ENCODE peak calls at places on chromosomes 7 and 10, in four cellular contexts. U is thyroid gland, D is GM12865, F is Calu3. Y is an unnamed sample.

GRCh38 chr7:42429339-42429738 is 192.3 kb upstream of the GLI3 start:
- DNase-seq in U (no peak), D (no peak), F (no peak), Y (no peak)

GRCh38 chr7:33109758-33110238 is 594 bp upstream of the RP9 start:
- DNase-seq in U (no peak), D (no peak), F (no peak), Y (no peak)

GRCh38 chr10:21166557-21167287 is 269.6 kb upstream of the NEBL start:
- DNase-seq in U (peak), D (no peak), F (no peak), Y (no peak)

GRCh38 chr7:25180946-25181345 is 47.3 kb downstream of the NPVF start:
- DNase-seq in U (no peak), D (no peak), F (no peak), Y (no peak)

GRCh38 chr7:18119985-18120384 is 92.3 kb upstream of the PRPS1L1 start:
- DNase-seq in U (peak), D (no peak), F (peak), Y (no peak)

GRCh38 chr10:42783181-42783549 is 570 bp downstream of the BMS1 start:
- DNase-seq in U (peak), D (peak), F (peak), Y (no peak)

GRCh38 chr10:101716891-101717659 is 22.1 kb upstream of the FBXW4 start:
- DNase-seq in U (no peak), D (peak), F (peak), Y (no peak)

GRCh38 chr7:47329320-47329926 is 252.5 kb downstream of the TNS3 start:
- DNase-seq in U (no peak), D (no peak), F (no peak), Y (no peak)

GRCh38 chr10:58319599-58319998 is 15.2 kb upstream of the UBE2D1 start:
- DNase-seq in U (no peak), D (no peak), F (no peak), Y (no peak)

GRCh38 chr7:143279186-143280098 is 5.3 kb upstream of the TMEM139 start:
- DNase-seq in U (no peak), D (no peak), F (peak), Y (no peak)

GRCh38 chr7:47537716-47538640 is 43.9 kb downstream of the TNS3 start:
- DNase-seq in U (no peak), D (no peak), F (no peak), Y (no peak)

GRCh38 chr7:50818324-50818723 is 35.6 kb upstream of the GRB10 start:
- DNase-seq in U (peak), D (no peak), F (no peak), Y (no peak)

GRCh38 chr10:6012506-6012905 is 35.2 kb upstream of the IL15RA start:
- DNase-seq in U (no peak), D (no peak), F (no peak), Y (no peak)

GRCh38 chr7:33986456-33986855 is 81.1 kb downstream of the BMPER start:
- DNase-seq in U (no peak), D (no peak), F (no peak), Y (no peak)

GRCh38 chr7:112550468-112551060 is 69.8 kb downstream of the LSMEM1 start:
- DNase-seq in U (no peak), D (peak), F (peak), Y (peak)

GRCh38 chr7:24245362-24245761 is 38.6 kb upstream of the NPY start:
- DNase-seq in U (no peak), D (peak), F (no peak), Y (peak)

GRCh38 chr7:128030263-128030998 is 806 bp downstream of the LRRC4 start:
- DNase-seq in U (no peak), D (no peak), F (no peak), Y (no peak)

GRCh38 chr7:97770845-97771244 is 39.0 kb downstream of the TAC1 start:
- DNase-seq in U (no peak), D (no peak), F (no peak), Y (no peak)

GRCh38 chr10:63391812-63392211 is 74.0 kb downstream of the JMJD1C start:
- DNase-seq in U (no peak), D (no peak), F (no peak), Y (no peak)

GRCh38 chr10:88385601-88386203 is 197.4 kb downstream of the RNLS start:
- DNase-seq in U (peak), D (peak), F (peak), Y (peak)

GRCh38 chr10:86113044-86113443 is 253.6 kb downstream of the GRID1 start:
- DNase-seq in U (no peak), D (no peak), F (no peak), Y (no peak)

GRCh38 chr7:109751241-109751640 is 1181.6 kb downstream of the DNAJB9 start:
- DNase-seq in U (no peak), D (no peak), F (no peak), Y (no peak)

GRCh38 chr7:31526882-31527281 is 13.0 kb downstream of the ITPRID1 start:
- DNase-seq in U (no peak), D (no peak), F (no peak), Y (no peak)

GRCh38 chr7:130381468-130382312 is 1.4 kb downstream of the CPA1 start:
- DNase-seq in U (no peak), D (no peak), F (no peak), Y (no peak)

GRCh38 chr10:67079126-67079525 is 153.3 kb downstream of the LRRTM3 start:
- DNase-seq in U (no peak), D (no peak), F (no peak), Y (no peak)

GRCh38 chr10:96401036-96401435 is 42.2 kb upstream of the OPALIN start:
- DNase-seq in U (no peak), D (no peak), F (no peak), Y (no peak)

GRCh38 chr10:63633677-63634487 is 112.7 kb downstream of the REEP3 start:
- DNase-seq in U (peak), D (no peak), F (peak), Y (no peak)

GRCh38 chr10:72013202-72013945 is 49.2 kb downstream of the CHST3 start:
- DNase-seq in U (no peak), D (no peak), F (no peak), Y (no peak)

GRCh38 chr7:151313857-151314256 is 27.8 kb upstream of the NUB1 start:
- DNase-seq in U (peak), D (no peak), F (peak), Y (no peak)

GRCh38 chr7:88354999-88355398 is 48.3 kb upstream of the STEAP4 start:
- DNase-seq in U (no peak), D (no peak), F (no peak), Y (no peak)

GRCh38 chr10:96463562-96463961 is 50.2 kb downstream of the TLL2 start:
- DNase-seq in U (no peak), D (peak), F (no peak), Y (no peak)

GRCh38 chr10:131491195-131491594 is 179.7 kb upstream of the TCERG1L start:
- DNase-seq in U (no peak), D (no peak), F (no peak), Y (no peak)

GRCh38 chr10:131485732-131486131 is 174.2 kb upstream of the TCERG1L start:
- DNase-seq in U (no peak), D (no peak), F (no peak), Y (no peak)

GRCh38 chr10:131492211-131492610 is 180.7 kb upstream of the TCERG1L start:
- DNase-seq in U (no peak), D (no peak), F (no peak), Y (no peak)

GRCh38 chr10:131487822-131488221 is 176.3 kb upstream of the TCERG1L start:
- DNase-seq in U (no peak), D (no peak), F (no peak), Y (no peak)
- TF ChIP-seq CTCF in U (no peak), D (no peak), F (no peak), Y (no peak)

DNA sequence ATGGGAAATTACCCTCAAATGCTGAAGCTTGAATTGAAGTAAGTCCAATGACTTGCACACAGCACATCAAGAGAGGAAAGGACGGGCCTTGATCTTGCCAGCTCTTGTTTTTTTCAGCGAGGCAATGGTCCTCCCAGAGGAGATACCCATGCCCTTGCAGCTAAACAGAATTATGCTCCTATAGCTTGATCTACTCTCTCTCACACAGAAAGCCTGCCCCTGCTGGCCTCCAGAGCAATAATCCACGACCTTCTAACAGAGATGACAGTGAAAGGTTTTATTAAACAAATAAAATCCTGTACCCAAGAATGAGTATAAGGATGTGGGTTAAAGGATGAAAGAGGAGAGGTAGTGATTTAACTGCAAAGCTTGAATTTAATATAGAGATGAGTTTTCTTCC is 268.0 kb downstream of the ADRA2A start:
- DNase-seq in U (no peak), D (peak), F (no peak), Y (no peak)
- TF ChIP-seq CTCF in U (no peak), D (peak), F (no peak), Y (peak)

DNA sequence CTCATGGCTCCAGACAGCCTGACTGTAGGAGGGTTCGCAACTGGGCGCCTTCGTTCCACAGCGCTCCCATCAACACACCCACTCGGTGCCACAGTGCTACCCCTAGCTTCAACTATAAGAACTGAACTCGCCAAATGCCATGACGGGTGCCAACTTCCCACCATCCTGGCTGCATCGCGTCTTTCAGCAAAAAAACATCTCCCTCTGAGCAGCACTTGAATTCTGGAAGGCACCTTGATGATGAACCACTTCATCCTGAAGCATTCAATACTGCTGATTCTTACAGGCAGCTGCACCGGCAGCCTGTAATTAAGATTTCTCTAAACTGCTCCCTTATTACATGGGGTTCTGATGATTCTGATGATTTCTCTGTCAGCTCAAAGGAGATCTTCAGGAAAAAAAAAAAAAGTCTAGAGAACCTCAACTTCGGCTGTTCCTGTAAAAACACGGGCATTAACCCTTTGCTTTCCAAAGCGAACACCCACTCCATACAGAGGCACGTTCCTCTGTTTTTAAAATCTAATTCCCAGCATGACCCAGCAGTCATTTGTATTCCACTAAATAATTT is 1.2 kb downstream of the CYTH3 start:
- DNase-seq in U (peak), D (no peak), F (peak), Y (peak)
- TF ChIP-seq CTCF in U (no peak), D (no peak), F (peak), Y (peak)

GRCh38 chr7:105230486-105230885 is 158.2 kb downstream of the SRPK2 start:
- DNase-seq in U (no peak), D (no peak), F (no peak), Y (no peak)

GRCh38 chr7:105229641-105230040 is 159.1 kb downstream of the SRPK2 start:
- DNase-seq in U (no peak), D (no peak), F (no peak), Y (no peak)

GRCh38 chr7:105238198-105238765 is 150.4 kb downstream of the SRPK2 start:
- DNase-seq in U (no peak), D (no peak), F (no peak), Y (no peak)

DNA sequence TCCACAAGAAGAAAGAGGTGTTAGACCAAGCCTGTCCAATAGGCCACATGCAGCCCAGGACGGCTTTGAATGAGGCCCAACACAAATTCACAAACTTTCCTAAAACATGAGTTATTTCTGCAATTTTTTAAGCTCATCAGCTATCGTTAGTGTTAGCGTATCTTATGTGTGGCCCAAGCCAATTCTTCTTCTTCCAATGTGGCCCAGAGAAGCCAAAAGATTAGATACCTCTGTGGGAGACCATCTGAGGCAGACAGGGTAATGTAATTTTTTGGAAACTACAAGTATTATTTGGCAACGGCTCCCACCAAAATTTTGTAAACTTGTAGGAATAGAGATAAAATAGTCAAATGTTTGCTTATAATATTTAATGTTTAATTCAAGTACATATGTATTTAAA is 153.8 kb downstream of the SRPK2 start:
- DNase-seq in U (no peak), D (no peak), F (no peak), Y (no peak)
- TF ChIP-seq CTCF in U (no peak), D (no peak), F (no peak), Y (no peak)

GRCh38 chr10:31099664-31100063 is 68.0 kb upstream of the ZNF438 start:
- DNase-seq in U (no peak), D (no peak), F (peak), Y (no peak)
- TF ChIP-seq CTCF in U (no peak), D (no peak), F (no peak), Y (no peak)

GRCh38 chr10:28797904-28798371 is 120.6 kb downstream of the BAMBI start:
- DNase-seq in U (no peak), D (no peak), F (no peak), Y (no peak)
- TF ChIP-seq CTCF in U (no peak), D (no peak), F (no peak), Y (no peak)

DNA sequence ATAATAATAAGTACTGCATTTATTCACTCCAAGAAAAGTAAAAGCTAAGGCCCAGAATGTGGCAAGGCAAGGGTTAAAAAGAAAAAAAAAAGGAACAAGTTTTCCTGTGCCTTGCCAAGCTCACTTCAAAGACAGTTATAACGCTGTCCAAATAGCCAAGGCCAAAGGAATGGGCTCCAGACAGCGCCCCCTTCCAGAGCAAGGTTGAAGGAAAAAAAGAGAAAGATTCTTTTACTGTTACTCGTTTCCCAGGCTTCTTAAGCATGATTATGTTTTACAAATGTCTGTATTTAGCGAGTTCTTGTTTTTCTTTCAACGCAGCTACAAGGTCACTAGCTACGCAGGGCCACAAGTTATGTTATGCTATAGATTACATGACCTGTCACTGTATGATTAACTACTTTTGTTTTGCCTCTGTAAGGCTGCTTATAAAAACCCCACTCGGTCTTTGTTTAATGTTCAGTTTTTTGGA is 9.1 kb upstream of the EIF4H start:
- DNase-seq in U (peak), D (no peak), F (no peak), Y (no peak)
- TF ChIP-seq CTCF in U (no peak), D (no peak), F (no peak), Y (no peak)

GRCh38 chr10:16520900-16521299 is 779 bp downstream of the C1QL3 start:
- DNase-seq in U (peak), D (peak), F (peak), Y (peak)
- TF ChIP-seq CTCF in U (no peak), D (peak), F (peak), Y (peak)

DNA sequence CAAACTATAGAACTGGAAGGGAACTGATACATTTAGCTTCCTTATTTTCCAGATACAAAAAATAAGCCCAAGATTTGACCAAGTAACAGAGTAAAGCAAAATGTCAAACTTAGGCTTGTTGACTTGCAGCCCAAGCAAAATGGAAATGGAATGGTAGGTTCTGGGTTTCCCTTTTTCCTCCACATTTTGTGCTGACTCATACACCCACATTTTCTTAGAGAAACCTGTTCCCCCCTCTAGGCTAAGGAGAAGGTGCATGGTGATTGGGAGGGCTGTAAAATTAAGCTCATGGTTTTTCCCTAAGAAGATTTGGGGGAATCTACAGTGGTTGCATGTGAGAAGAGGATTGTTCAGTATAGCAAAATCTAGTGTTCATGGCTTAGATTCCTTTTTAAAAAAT is 127.4 kb downstream of the ARL4A start:
- DNase-seq in U (no peak), D (no peak), F (no peak), Y (no peak)
- TF ChIP-seq CTCF in U (no peak), D (no peak), F (no peak), Y (no peak)

GRCh38 chr10:130333185-130333584 is 197.0 kb downstream of the GLRX3 start:
- DNase-seq in U (no peak), D (no peak), F (no peak), Y (no peak)
- TF ChIP-seq CTCF in U (no peak), D (no peak), F (no peak), Y (no peak)

Y was measured in GM13977.